ENCODE peak calls at places on chromosomes 4 and X, in four cellular contexts. One of them, this sample, is unnamed.

GRCh38 chr4:2412534-2412884 is 5.9 kb downstream of the ZFYVE28 start:
- DNase-seq in CD4-positive, alpha-beta memory T cell: peak; percentile 84
- DNase-seq in activated T-helper 1 cell treated with anti-CD3 and anti-CD28 coated beads, Interleukin-2, amount 50 U/mL, for 16 hours: peak; percentile 43
- DNase-seq in NAMALWA: no peak
- DNase-seq in this sample: no peak

GRCh38 chr4:8915201-8916200 is 43.9 kb upstream of the HMX1 start:
- DNase-seq in activated T-helper 1 cell treated with anti-CD3 and anti-CD28 coated beads, Interleukin-2, amount 50 U/mL, for 16 hours: no peak
- DNase-seq in NAMALWA: no peak
- DNase-seq in CD4-positive, alpha-beta memory T cell: no peak
- DNase-seq in this sample: no peak

GRCh38 chr4:176276710-176277109 is 7.7 kb upstream of the ASB5 start:
- DNase-seq in CD4-positive, alpha-beta memory T cell: no peak
- DNase-seq in NAMALWA: no peak
- DNase-seq in activated T-helper 1 cell treated with anti-CD3 and anti-CD28 coated beads, Interleukin-2, amount 50 U/mL, for 16 hours: no peak
- DNase-seq in this sample: no peak

GRCh38 chrX:13028871-13029336 is 15.5 kb downstream of the FAM9C start:
- DNase-seq in NAMALWA: no peak
- DNase-seq in CD4-positive, alpha-beta memory T cell: no peak
- DNase-seq in activated T-helper 1 cell treated with anti-CD3 and anti-CD28 coated beads, Interleukin-2, amount 50 U/mL, for 16 hours: no peak
- DNase-seq in this sample: no peak

GRCh38 chrX:154750301-154751120 is at the start of gene GAB3:
- DNase-seq in CD4-positive, alpha-beta memory T cell: peak; percentile 42
- DNase-seq in NAMALWA: peak; percentile 66
- DNase-seq in activated T-helper 1 cell treated with anti-CD3 and anti-CD28 coated beads, Interleukin-2, amount 50 U/mL, for 16 hours: peak; percentile 15
- DNase-seq in this sample: peak; percentile 58

GRCh38 chrX:12554206-12554605 is 237.0 kb upstream of the PRPS2 start:
- DNase-seq in CD4-positive, alpha-beta memory T cell: no peak
- DNase-seq in activated T-helper 1 cell treated with anti-CD3 and anti-CD28 coated beads, Interleukin-2, amount 50 U/mL, for 16 hours: no peak
- DNase-seq in NAMALWA: no peak
- DNase-seq in this sample: no peak

GRCh38 chrX:49198540-49199314 is 1.3 kb downstream of the SYP start:
- DNase-seq in CD4-positive, alpha-beta memory T cell: no peak
- DNase-seq in activated T-helper 1 cell treated with anti-CD3 and anti-CD28 coated beads, Interleukin-2, amount 50 U/mL, for 16 hours: no peak
- DNase-seq in NAMALWA: no peak
- DNase-seq in this sample: no peak

GRCh38 chrX:24166078-24166477 is 16.5 kb downstream of the ZFX start:
- DNase-seq in CD4-positive, alpha-beta memory T cell: no peak
- DNase-seq in NAMALWA: no peak
- DNase-seq in activated T-helper 1 cell treated with anti-CD3 and anti-CD28 coated beads, Interleukin-2, amount 50 U/mL, for 16 hours: no peak
- DNase-seq in this sample: no peak

GRCh38 chr4:188370781-188371180 is 231.5 kb downstream of the TRIML1 start:
- DNase-seq in CD4-positive, alpha-beta memory T cell: no peak
- DNase-seq in activated T-helper 1 cell treated with anti-CD3 and anti-CD28 coated beads, Interleukin-2, amount 50 U/mL, for 16 hours: no peak
- DNase-seq in NAMALWA: no peak
- DNase-seq in this sample: no peak

GRCh38 chrX:123339201-123339905 is 155.3 kb downstream of the GRIA3 start:
- DNase-seq in NAMALWA: no peak
- DNase-seq in CD4-positive, alpha-beta memory T cell: no peak
- DNase-seq in activated T-helper 1 cell treated with anti-CD3 and anti-CD28 coated beads, Interleukin-2, amount 50 U/mL, for 16 hours: no peak
- DNase-seq in this sample: no peak

GRCh38 chr4:145861331-145862318 is 77.0 kb downstream of the ZNF827 start:
- DNase-seq in NAMALWA: no peak
- DNase-seq in CD4-positive, alpha-beta memory T cell: no peak
- DNase-seq in activated T-helper 1 cell treated with anti-CD3 and anti-CD28 coated beads, Interleukin-2, amount 50 U/mL, for 16 hours: no peak
- DNase-seq in this sample: no peak

GRCh38 chrX:349196-349595 is 30.6 kb upstream of the GTPBP6 start:
- DNase-seq in NAMALWA: no peak
- DNase-seq in CD4-positive, alpha-beta memory T cell: no peak
- DNase-seq in activated T-helper 1 cell treated with anti-CD3 and anti-CD28 coated beads, Interleukin-2, amount 50 U/mL, for 16 hours: no peak
- DNase-seq in this sample: no peak

GRCh38 chr4:79049840-79050520 is 110.7 kb upstream of the PAQR3 start:
- DNase-seq in CD4-positive, alpha-beta memory T cell: no peak
- DNase-seq in NAMALWA: no peak
- DNase-seq in activated T-helper 1 cell treated with anti-CD3 and anti-CD28 coated beads, Interleukin-2, amount 50 U/mL, for 16 hours: no peak
- DNase-seq in this sample: no peak

GRCh38 chr4:143406523-143406922 is 69.8 kb downstream of the GAB1 start:
- DNase-seq in NAMALWA: peak; percentile 79
- DNase-seq in CD4-positive, alpha-beta memory T cell: no peak
- DNase-seq in activated T-helper 1 cell treated with anti-CD3 and anti-CD28 coated beads, Interleukin-2, amount 50 U/mL, for 16 hours: no peak
- DNase-seq in this sample: no peak

GRCh38 chr4:187312299-187312698 is 588.6 kb upstream of the FAT1 start:
- DNase-seq in CD4-positive, alpha-beta memory T cell: no peak
- DNase-seq in activated T-helper 1 cell treated with anti-CD3 and anti-CD28 coated beads, Interleukin-2, amount 50 U/mL, for 16 hours: no peak
- DNase-seq in NAMALWA: no peak
- DNase-seq in this sample: no peak

GRCh38 chr4:169267070-169267469 is 3.7 kb downstream of the SH3RF1 start:
- DNase-seq in CD4-positive, alpha-beta memory T cell: no peak
- DNase-seq in activated T-helper 1 cell treated with anti-CD3 and anti-CD28 coated beads, Interleukin-2, amount 50 U/mL, for 16 hours: no peak
- DNase-seq in NAMALWA: no peak
- DNase-seq in this sample: no peak

GRCh38 chrX:132837126-132837525 is 121.3 kb downstream of the HS6ST2 start:
- DNase-seq in CD4-positive, alpha-beta memory T cell: no peak
- DNase-seq in NAMALWA: no peak
- DNase-seq in activated T-helper 1 cell treated with anti-CD3 and anti-CD28 coated beads, Interleukin-2, amount 50 U/mL, for 16 hours: no peak
- DNase-seq in this sample: no peak

GRCh38 chr4:21949073-21949457 is 493 bp upstream of the KCNIP4 start:
- DNase-seq in CD4-positive, alpha-beta memory T cell: no peak
- DNase-seq in NAMALWA: no peak
- DNase-seq in activated T-helper 1 cell treated with anti-CD3 and anti-CD28 coated beads, Interleukin-2, amount 50 U/mL, for 16 hours: no peak
- DNase-seq in this sample: no peak

GRCh38 chr4:8409271-8410065 is 31.1 kb downstream of the ACOX3 start:
- DNase-seq in NAMALWA: peak; percentile 51
- DNase-seq in CD4-positive, alpha-beta memory T cell: peak; percentile 71
- DNase-seq in activated T-helper 1 cell treated with anti-CD3 and anti-CD28 coated beads, Interleukin-2, amount 50 U/mL, for 16 hours: no peak
- DNase-seq in this sample: peak; percentile 96